ENCODE peak calls at places on chromosome 22, in five cellular contexts. O, U, E, W and G are unnamed samples.

GRCh38 chr22:25161916-25162530 is 37.6 kb upstream of the CRYBB3 start:
- DNase-seq in O (no peak), U (no peak), E (no peak), W (no peak), G (no peak)

GRCh38 chr22:44782286-44782830 is 30.0 kb downstream of the ARHGAP8 start:
- DNase-seq in O (no peak), U (no peak), E (peak; percentile 19), W (no peak), G (no peak)

GRCh38 chr22:43883012-43883661 is 8.7 kb downstream of the PNPLA5 start:
- DNase-seq in O (no peak), U (peak; percentile 81), E (peak; percentile 38), W (peak; percentile 36), G (peak; percentile 39)

GRCh38 chr22:35357883-35358621 is 22.8 kb upstream of the HMOX1 start:
- DNase-seq in O (no peak), U (peak; percentile 72), E (no peak), W (no peak), G (no peak)

GRCh38 chr22:30880181-30880601 is 88.4 kb downstream of the MORC2 start:
- DNase-seq in O (no peak), U (no peak), E (no peak), W (no peak), G (no peak)

GRCh38 chr22:30949934-30950660 is 18.5 kb downstream of the MORC2 start:
- DNase-seq in O (no peak), U (no peak), E (no peak), W (no peak), G (no peak)

GRCh38 chr22:28498044-28498443 is 181.6 kb downstream of the TTC28 start:
- DNase-seq in O (no peak), U (no peak), E (no peak), W (no peak), G (no peak)

GRCh38 chr22:37887610-37888378 is 18.3 kb upstream of the MICALL1 start:
- DNase-seq in O (no peak), U (no peak), E (peak; percentile 90), W (no peak), G (no peak)

GRCh38 chr22:37601540-37602442 is 6.8 kb upstream of the GGA1 start:
- DNase-seq in O (no peak), U (peak; percentile 56), E (no peak), W (peak; percentile 69), G (no peak)

GRCh38 chr22:48425091-48425506 is 1402.6 kb downstream of the BRD1 start:
- DNase-seq in O (peak; percentile 50), U (no peak), E (no peak), W (no peak), G (no peak)

GRCh38 chr22:49514656-49515055 is 313.0 kb downstream of the BRD1 start:
- DNase-seq in O (no peak), U (no peak), E (no peak), W (no peak), G (no peak)

GRCh38 chr22:38792833-38793232 is 1.1 kb downstream of the DNAL4 start:
- DNase-seq in O (no peak), U (no peak), E (no peak), W (no peak), G (no peak)

GRCh38 chr22:42970029-42970428 is 44.9 kb downstream of the PACSIN2 start:
- DNase-seq in O (no peak), U (no peak), E (no peak), W (no peak), G (no peak)

DNA sequence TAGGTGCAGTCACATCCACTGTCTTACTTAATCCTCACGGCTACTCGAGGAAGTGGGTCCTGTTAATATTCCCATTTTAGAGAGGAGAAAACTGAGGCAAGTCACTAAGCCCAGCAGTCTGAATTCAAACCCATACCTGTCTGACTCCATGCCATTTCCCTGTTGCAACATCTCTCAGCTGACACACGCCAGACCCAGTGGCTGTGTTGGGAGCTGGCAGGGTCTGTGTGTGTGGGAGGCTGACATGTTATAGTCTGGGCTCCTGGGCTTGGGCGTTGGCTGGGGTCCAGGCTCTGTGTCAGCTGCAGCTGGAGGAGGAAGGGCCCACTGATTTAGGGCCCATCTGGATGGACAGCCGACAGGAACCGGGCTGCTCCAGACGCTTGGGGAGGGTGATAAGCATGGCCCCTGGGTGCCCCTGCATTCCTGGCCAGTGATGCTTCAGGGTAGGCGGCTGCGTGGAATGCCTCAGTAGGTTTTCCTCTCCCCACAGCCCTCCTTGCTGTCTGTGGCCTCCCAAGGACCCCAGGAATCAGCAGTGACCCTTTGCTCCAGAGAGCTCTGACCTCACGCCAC is 562.5 kb downstream of the MN1 start:
- DNase-seq in O (peak; percentile 89), U (no peak), E (no peak), W (no peak), G (no peak)
- H3K4me3 ChIP-seq in O (no peak overlapping the region), U (no peak overlapping the region), E (no peak overlapping the region), W (no peak overlapping the region), G (no peak overlapping the region)

GRCh38 chr22:17143101-17143500 is 16.0 kb downstream of the HDHD5 start:
- DNase-seq in O (peak; percentile 38), U (no peak), E (no peak), W (no peak), G (no peak)

GRCh38 chr22:17138451-17139042 is 17.4 kb upstream of the TMEM121B start:
- DNase-seq in O (peak; percentile 35), U (no peak), E (no peak), W (no peak), G (no peak)

GRCh38 chr22:17140022-17140421 is 18.9 kb upstream of the TMEM121B start:
- DNase-seq in O (peak; percentile 16), U (no peak), E (no peak), W (no peak), G (no peak)

GRCh38 chr22:17143826-17144225 is 15.3 kb downstream of the HDHD5 start:
- DNase-seq in O (peak; percentile 31), U (no peak), E (no peak), W (no peak), G (no peak)

GRCh38 chr22:17140826-17141771 is 18.0 kb downstream of the HDHD5 start:
- DNase-seq in O (peak; percentile 46), U (no peak), E (no peak), W (no peak), G (no peak)
- H3K36me3 ChIP-seq in O (peaks cover 72% of the 10 kb centered on the region), U (peaks cover 32% of the 10 kb centered on the region), E (peaks cover 6% of the 10 kb centered on the region), W (no peaks in the 10 kb centered on the region), G (peaks cover 10% of the 10 kb centered on the region)

DNA sequence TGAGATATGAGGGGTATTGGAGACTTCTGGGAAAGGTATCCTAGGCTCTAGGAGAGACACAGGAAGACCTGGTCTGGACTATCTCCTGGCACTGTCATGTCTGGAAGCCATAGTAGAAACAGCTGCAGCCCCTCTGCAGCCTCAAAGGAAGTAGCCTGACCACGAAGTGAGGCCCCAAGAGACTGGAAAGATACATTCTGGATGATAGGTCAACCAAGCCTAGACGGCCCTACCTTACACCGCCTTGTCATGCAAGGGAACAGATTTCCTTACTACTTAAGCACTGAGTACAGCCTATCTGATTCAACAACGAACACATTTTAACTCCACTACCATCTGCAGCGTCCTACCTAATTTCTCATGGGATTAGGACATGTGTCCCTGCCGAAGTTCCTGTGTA is 31.1 kb downstream of the UQCR10 start:
- DNase-seq in O (no peak), U (no peak), E (no peak), W (no peak), G (no peak)
- H3K4me1 ChIP-seq in O (no peaks in the 10 kb centered on the region), U (peaks cover 28% of the 10 kb centered on the region), E (peaks cover 34% of the 10 kb centered on the region), W (peaks cover 10% of the 10 kb centered on the region), G (no peaks in the 10 kb centered on the region)

GRCh38 chr22:26905076-26905475 is 247.7 kb downstream of the MIAT start:
- DNase-seq in O (no peak), U (no peak), E (no peak), W (no peak), G (no peak)

GRCh38 chr22:26906464-26906863 is 249.1 kb downstream of the MIAT start:
- DNase-seq in O (no peak), U (no peak), E (no peak), W (no peak), G (no peak)

GRCh38 chr22:26905640-26906039 is 248.3 kb downstream of the MIAT start:
- DNase-seq in O (no peak), U (no peak), E (no peak), W (no peak), G (no peak)

GRCh38 chr22:26904483-26904882 is 247.1 kb downstream of the MIAT start:
- DNase-seq in O (no peak), U (no peak), E (no peak), W (no peak), G (no peak)

GRCh38 chr22:26907366-26907765 is 250.0 kb downstream of the MIAT start:
- DNase-seq in O (no peak), U (no peak), E (no peak), W (no peak), G (no peak)
- H3K4me3 ChIP-seq in O (no peak overlapping the region), U (no peak overlapping the region), E (no peak overlapping the region), W (no peak overlapping the region), G (no peak overlapping the region)

GRCh38 chr22:19196841-19197612 is 18.5 kb upstream of the SLC25A1 start:
- DNase-seq in O (no peak), U (no peak), E (no peak), W (no peak), G (no peak)
- H3K36me3 ChIP-seq in O (peaks cover 33% of the 10 kb centered on the region), U (no peaks in the 10 kb centered on the region), E (no peaks in the 10 kb centered on the region), W (no peaks in the 10 kb centered on the region), G (no peaks in the 10 kb centered on the region)

DNA sequence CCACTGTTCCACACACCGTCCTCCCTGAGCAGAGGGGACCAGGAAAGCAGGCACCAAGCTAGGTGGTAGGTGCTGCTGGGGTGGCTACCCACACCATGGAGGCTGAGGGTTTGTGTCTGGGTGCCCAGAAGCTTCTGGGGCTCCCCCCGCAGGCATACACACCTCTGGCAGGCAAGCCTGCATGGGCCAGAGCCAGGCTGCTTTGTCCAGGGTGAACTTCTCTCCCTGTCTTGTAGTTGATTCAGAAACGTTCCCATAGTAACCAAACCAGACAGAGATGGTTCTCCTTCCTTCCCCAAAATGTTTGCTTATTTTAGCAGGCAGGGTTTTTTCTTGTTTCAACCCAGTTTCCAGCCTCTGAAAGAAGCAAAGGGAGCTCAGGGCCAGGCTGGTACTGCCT is 40.9 kb upstream of the SUSD2 start:
- DNase-seq in O (peak; percentile 81), U (no peak), E (no peak), W (no peak), G (no peak)
- H3K4me1 ChIP-seq in O (peaks cover 49% of the 10 kb centered on the region), U (peaks cover 2% of the 10 kb centered on the region), E (peaks cover 7% of the 10 kb centered on the region), W (peaks cover 14% of the 10 kb centered on the region), G (peaks cover 53% of the 10 kb centered on the region)